ENCODE peak calls at places on chromosomes 12 and 14, in ten cellular contexts. J, Y, Q, D, C, I, V, U, E and H are unnamed samples.

GRCh38 chr12:6945613-6946012 is 1.8 kb downstream of the C12orf57 start:
- DNase-seq in U (no peak), Q (no peak), V (no peak), J (no peak), E (no peak), Y (peak), I (no peak), D (no peak), C (no peak), H (no peak)

GRCh38 chr12:104802198-104802597 is 155.9 kb downstream of the SLC41A2 start:
- DNase-seq in C (peak), I (no peak), E (no peak), J (no peak), U (no peak), Q (no peak), Y (no peak), V (no peak), D (peak), H (no peak)

GRCh38 chr12:106416273-106416672 is 58.7 kb downstream of the POLR3B start:
- DNase-seq in J (no peak), Y (no peak), V (no peak), D (peak), C (no peak), Q (no peak), I (no peak), E (no peak), U (no peak), H (no peak)

GRCh38 chr14:93954900-93955891 is 21.2 kb downstream of the ASB2 start:
- DNase-seq in E (no peak), I (no peak), J (peak), C (no peak), Y (peak), D (no peak), U (no peak), Q (no peak), V (peak), H (no peak)

GRCh38 chr12:3038166-3038565 is 39.0 kb upstream of the TSPAN9 start:
- DNase-seq in Y (no peak), D (no peak), E (no peak), V (no peak), Q (no peak), I (no peak), C (no peak), U (no peak), J (no peak), H (no peak)

GRCh38 chr12:95802482-95803264 is 12.1 kb upstream of the NTN4 start:
- DNase-seq in C (peak), Y (no peak), V (no peak), I (peak), D (peak), Q (no peak), E (no peak), U (no peak), J (no peak), H (no peak)

GRCh38 chr12:132600048-132601032 is 10.0 kb downstream of the LRCOL1 start:
- DNase-seq in C (peak), V (no peak), D (peak), I (peak), Q (peak), Y (peak), U (no peak), J (peak), E (no peak), H (no peak)

GRCh38 chr14:96126339-96126770 is 78.3 kb upstream of the BDKRB2 start:
- DNase-seq in C (no peak), Y (no peak), I (no peak), J (no peak), V (peak), U (no peak), E (peak), D (no peak), Q (no peak), H (peak)

GRCh38 chr14:95216013-95216412 is 58.7 kb upstream of the DICER1 start:
- DNase-seq in U (no peak), Q (no peak), I (no peak), V (no peak), J (no peak), C (no peak), Y (no peak), E (no peak), D (no peak), H (no peak)

GRCh38 chr14:97994020-97994531 is 1196.9 kb downstream of the VRK1 start:
- DNase-seq in D (no peak), Q (no peak), C (no peak), V (no peak), J (no peak), Y (no peak), E (no peak), I (no peak), U (no peak), H (no peak)

GRCh38 chr12:66901136-66901932 is 222.5 kb upstream of the GRIP1 start:
- DNase-seq in E (no peak), C (no peak), I (no peak), U (no peak), J (peak), Q (no peak), V (no peak), Y (peak), D (no peak), H (no peak)

GRCh38 chr14:64628940-64629403 is 75.3 kb upstream of the PLEKHG3 start:
- DNase-seq in V (no peak), C (peak), Q (no peak), J (no peak), U (no peak), E (no peak), Y (no peak), D (peak), I (peak), H (no peak)

GRCh38 chr14:28772613-28773012 is 6.0 kb downstream of the FOXG1 start:
- DNase-seq in E (no peak), U (no peak), J (no peak), D (peak), Y (no peak), C (no peak), V (no peak), I (no peak), Q (no peak), H (no peak)

GRCh38 chr12:83784298-83784890 is 1097.7 kb downstream of the TMTC2 start:
- DNase-seq in D (no peak), I (no peak), E (no peak), J (no peak), Q (no peak), V (no peak), Y (no peak), C (peak), U (no peak), H (no peak)

GRCh38 chr12:52952082-52952801 is 3.3 kb downstream of the KRT18 start:
- DNase-seq in D (no peak), V (no peak), Q (no peak), C (no peak), U (no peak), Y (no peak), E (no peak), I (no peak), J (no peak), H (no peak)

GRCh38 chr14:105484069-105484996 is 2.4 kb upstream of the CRIP1 start:
- DNase-seq in Q (no peak), C (no peak), Y (no peak), J (no peak), V (peak), E (no peak), D (peak), I (peak), U (no peak), H (no peak)

GRCh38 chr14:87391066-87391465 is 601.9 kb downstream of the GALC start:
- DNase-seq in D (no peak), Y (no peak), Q (no peak), U (no peak), E (no peak), C (no peak), I (no peak), J (no peak), V (no peak), H (no peak)

GRCh38 chr12:9076733-9077575 is 38.8 kb downstream of the A2M start:
- DNase-seq in J (no peak), V (no peak), E (no peak), I (no peak), C (no peak), U (no peak), Y (no peak), Q (no peak), D (no peak), H (no peak)

GRCh38 chr12:17077594-17077993 is 471.6 kb upstream of the LMO3 start:
- DNase-seq in I (no peak), U (no peak), Y (no peak), D (no peak), Q (no peak), V (no peak), C (no peak), E (no peak), J (no peak), H (no peak)

GRCh38 chr12:17076335-17076734 is 470.4 kb upstream of the LMO3 start:
- DNase-seq in I (no peak), V (no peak), D (peak), E (no peak), J (no peak), Y (no peak), Q (no peak), U (no peak), C (no peak), H (no peak)

DNA sequence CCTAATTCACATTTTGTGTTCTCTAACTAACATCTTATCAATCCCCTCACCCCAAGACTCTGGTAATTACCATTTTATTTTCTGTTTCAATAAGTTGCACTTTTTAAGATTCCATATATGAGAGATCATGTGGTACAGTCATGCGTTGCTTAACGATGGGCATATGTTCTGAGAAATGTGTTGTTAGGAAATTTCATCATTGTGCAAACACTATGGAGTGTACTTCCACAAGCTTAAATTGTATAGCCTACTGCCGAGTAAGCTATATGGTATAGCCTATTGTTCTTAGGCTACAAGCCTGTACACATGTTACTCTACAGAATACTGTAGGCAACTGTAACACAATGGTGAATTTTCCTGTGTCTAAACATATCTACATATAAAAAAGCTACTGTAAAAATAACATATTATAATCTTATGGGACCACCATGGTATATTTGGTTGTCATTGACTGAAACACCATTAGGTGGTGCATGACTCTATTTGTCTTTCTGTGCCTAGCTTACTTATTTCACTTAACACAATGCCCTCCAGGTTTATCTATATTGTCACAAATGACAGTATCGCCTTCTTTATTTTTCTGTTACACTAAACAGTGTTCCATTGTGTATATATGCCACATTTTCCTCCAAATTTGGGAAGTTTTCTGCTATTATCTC is 473.4 kb upstream of the LMO3 start:
- DNase-seq in I (no peak), E (no peak), J (no peak), Y (peak), V (no peak), C (no peak), D (no peak), U (no peak), Q (no peak), H (no peak)
- TF ChIP-seq CTCF in I (no peak), E (peak), J (no peak), Y (peak), V (no peak), C (no peak), D (no peak), U (no peak), Q (peak), H (no peak)

DNA sequence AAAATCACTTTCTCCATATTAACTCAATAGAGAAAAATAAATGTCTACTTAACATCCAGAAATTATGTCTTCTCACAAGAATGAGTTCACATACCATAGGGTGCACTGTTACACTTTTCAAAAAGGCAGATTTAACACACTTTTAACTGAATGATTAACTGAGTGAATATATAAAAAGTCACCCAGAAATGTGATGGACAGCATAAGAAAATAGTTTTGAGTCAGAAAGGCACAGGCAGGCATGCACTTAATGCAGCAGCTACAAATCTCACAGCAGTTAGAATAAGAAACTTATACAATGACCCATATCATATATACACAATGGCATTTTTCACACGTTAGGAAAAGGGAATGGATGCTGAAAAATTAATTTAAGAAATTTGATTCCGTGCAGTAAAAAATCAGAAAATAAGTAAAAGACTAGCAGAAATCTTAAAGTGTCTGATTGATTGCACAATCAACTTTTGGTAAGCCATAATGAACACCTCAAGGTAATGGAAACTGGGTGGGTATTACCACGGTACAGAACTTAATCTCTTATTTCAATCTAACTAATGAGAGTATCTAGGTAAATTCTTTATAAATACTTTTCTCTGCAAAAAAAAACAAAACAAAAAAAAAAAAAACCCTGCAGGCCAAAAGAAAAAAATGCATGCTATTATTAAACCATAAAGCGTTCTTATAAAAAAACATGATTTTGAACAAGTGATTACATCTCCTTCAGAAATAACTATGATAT is 3.5 kb downstream of the MED13L start:
- DNase-seq in E (no peak), U (no peak), J (no peak), Q (no peak), I (no peak), V (no peak), Y (no peak), C (no peak), D (no peak), H (no peak)
- TF ChIP-seq CTCF in E (peak), U (no peak), J (no peak), Q (no peak), I (peak), V (no peak), Y (no peak), C (no peak), D (no peak), H (peak)

GRCh38 chr12:46268617-46269428 is at the start of gene SLC38A1:
- DNase-seq in D (peak), J (peak), C (peak), V (peak), Y (peak), Q (peak), I (peak), U (peak), E (peak), H (peak)
- TF ChIP-seq CTCF in D (no peak), J (no peak), C (no peak), V (no peak), Y (peak), Q (no peak), I (peak), U (no peak), E (no peak), H (no peak)

GRCh38 chr14:23099212-23099861 is 4.0 kb downstream of the C14orf119 start:
- DNase-seq in V (no peak), Q (no peak), Y (no peak), J (no peak), U (no peak), I (no peak), C (no peak), D (no peak), E (no peak), H (no peak)
- TF ChIP-seq CTCF in V (no peak), Q (no peak), Y (no peak), J (no peak), U (no peak), I (peak), C (no peak), D (no peak), E (no peak), H (no peak)

DNA sequence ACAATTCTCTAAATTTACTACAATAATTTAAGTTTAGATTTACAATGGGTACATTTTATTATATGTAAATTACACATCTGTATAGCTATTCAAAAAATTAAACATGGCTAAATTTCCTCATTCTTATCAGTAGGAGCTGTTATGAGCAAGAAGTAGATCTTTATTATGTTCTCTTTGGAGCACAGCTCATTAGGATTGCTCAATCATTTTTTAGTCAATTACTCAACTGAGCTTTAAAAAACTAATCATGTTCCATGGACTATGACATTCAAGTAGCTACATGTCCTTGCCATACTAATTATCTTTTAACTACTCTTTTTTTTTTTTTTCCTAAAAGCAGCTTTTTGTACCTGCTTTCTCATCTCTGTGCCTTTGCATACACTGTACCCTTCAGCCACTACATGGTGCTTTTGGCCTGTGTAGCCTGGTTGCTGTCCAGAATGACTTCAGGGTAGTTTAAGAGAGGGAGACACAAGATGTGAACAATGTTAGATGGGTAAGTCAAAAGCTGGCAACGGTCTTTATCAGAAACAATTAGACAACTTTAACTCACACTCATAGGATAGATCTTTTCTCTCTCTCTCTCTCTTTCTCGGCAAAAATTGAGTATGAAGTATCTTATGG is 69.0 kb downstream of the SSPN start:
- DNase-seq in Y (no peak), U (no peak), Q (no peak), E (no peak), C (peak), V (no peak), D (no peak), I (no peak), J (no peak), H (no peak)
- TF ChIP-seq CTCF in Y (no peak), U (no peak), Q (no peak), E (no peak), C (peak), V (no peak), D (peak), I (no peak), J (no peak), H (no peak)